ENCODE peak calls at places on chromosomes 7 and 10, in four cellular contexts. R, L, T and E are unnamed samples.

GRCh38 chr7:113392421-113392820 is 274.1 kb upstream of the SMIM30 start:
- DNase-seq in R (no peak), L (no peak), T (no peak), E (no peak)

GRCh38 chr7:32470871-32471270 is 19.3 kb downstream of the LSM5 start:
- DNase-seq in R (no peak), L (no peak), T (no peak), E (no peak)

GRCh38 chr10:35881320-35881719 is 239.2 kb upstream of the FZD8 start:
- DNase-seq in R (no peak), L (no peak), T (no peak), E (no peak)

GRCh38 chr7:20408467-20408826 is 77.7 kb downstream of the ITGB8 start:
- DNase-seq in R (peak; percentile 39), L (no peak), T (no peak), E (no peak)

GRCh38 chr7:115056019-115056418 is 134.1 kb downstream of the MDFIC start:
- DNase-seq in R (no peak), L (no peak), T (no peak), E (no peak)

GRCh38 chr7:84783161-84783803 is 403.6 kb downstream of the SEMA3D start:
- DNase-seq in R (peak; percentile 24), L (no peak), T (no peak), E (no peak)

GRCh38 chr7:84877943-84878595 is 308.8 kb downstream of the SEMA3D start:
- DNase-seq in R (no peak), L (no peak), T (no peak), E (no peak)

GRCh38 chr10:86066696-86067095 is 299.9 kb downstream of the GRID1 start:
- DNase-seq in R (no peak), L (no peak), T (no peak), E (no peak)

GRCh38 chr7:75931676-75932075 is 16.7 kb downstream of the POR start:
- DNase-seq in R (no peak), L (no peak), T (no peak), E (no peak)

GRCh38 chr10:72254891-72255568 is 18.7 kb upstream of the DDIT4 start:
- DNase-seq in R (peak; percentile 89), L (peak; percentile 93), T (peak; percentile 62), E (no peak)

GRCh38 chr10:14674376-14675050 is 100.2 kb downstream of the FAM107B start:
- DNase-seq in R (no peak), L (peak; percentile 41), T (no peak), E (no peak)

GRCh38 chr7:24703296-24703695 is 54.0 kb downstream of the GSDME start:
- DNase-seq in R (peak; percentile 69), L (no peak), T (no peak), E (no peak)

GRCh38 chr7:79529896-79530235 is 76.4 kb upstream of the MAGI2 start:
- DNase-seq in R (peak; percentile 32), L (no peak), T (no peak), E (no peak)

GRCh38 chr10:60358282-60358681 is 31.4 kb downstream of the ANK3 start:
- DNase-seq in R (no peak), L (no peak), T (no peak), E (no peak)

GRCh38 chr7:12222889-12223579 is 11.9 kb downstream of the TMEM106B start:
- DNase-seq in R (no peak), L (no peak), T (no peak), E (no peak)

GRCh38 chr10:58531084-58531695 is 18.5 kb downstream of the BICC1 start:
- DNase-seq in R (peak; percentile 90), L (peak; percentile 52), T (peak; percentile 72), E (no peak)

GRCh38 chr10:116565533-116565932 is 19.8 kb downstream of the PNLIP start:
- DNase-seq in R (no peak), L (no peak), T (no peak), E (no peak)

GRCh38 chr10:96721207-96721572 is 876 bp upstream of the PIK3AP1 start:
- DNase-seq in R (no peak), L (no peak), T (no peak), E (no peak)

GRCh38 chr7:151393031-151393977 is 16.5 kb downstream of the WDR86 start:
- DNase-seq in R (no peak), L (no peak), T (no peak), E (no peak)

GRCh38 chr7:154837622-154838021 is 165.3 kb downstream of the PAXIP1 start:
- DNase-seq in R (no peak), L (no peak), T (no peak), E (no peak)

GRCh38 chr7:66013938-66014337 is 31.9 kb upstream of the GUSB start:
- DNase-seq in R (peak; percentile 68), L (peak; percentile 62), T (no peak), E (no peak)

GRCh38 chr7:253491-254336 is 36.3 kb upstream of the FOXL3 start:
- DNase-seq in R (no peak), L (no peak), T (no peak), E (no peak)

GRCh38 chr7:41696323-41696916 is 6.5 kb downstream of the INHBA start:
- DNase-seq in R (peak; percentile 93), L (peak; percentile 66), T (peak; percentile 77), E (peak; percentile 74)

GRCh38 chr7:1663857-1664651 is 6.0 kb upstream of the ELFN1 start:
- DNase-seq in R (no peak), L (no peak), T (peak; percentile 51), E (peak; percentile 20)

GRCh38 chr10:122112021-122112616 is 123.2 kb downstream of the TACC2 start:
- DNase-seq in R (peak; percentile 60), L (no peak), T (no peak), E (no peak)

GRCh38 chr7:25628446-25628845 is 400.2 kb upstream of the NPVF start:
- DNase-seq in R (no peak), L (no peak), T (no peak), E (no peak)

GRCh38 chr7:55160539-55160938 is 141.7 kb downstream of the EGFR start:
- DNase-seq in R (peak; percentile 87), L (no peak), T (no peak), E (no peak)

GRCh38 chr10:61899045-61899444 is 2.5 kb upstream of the ARID5B start:
- DNase-seq in R (peak; percentile 75), L (no peak), T (no peak), E (no peak)

GRCh38 chr10:61896854-61897661 is 4.4 kb upstream of the ARID5B start:
- DNase-seq in R (peak; percentile 87), L (peak; percentile 49), T (peak; percentile 56), E (no peak)

GRCh38 chr10:61899663-61899996 is 1.9 kb upstream of the ARID5B start:
- DNase-seq in R (no peak), L (no peak), T (no peak), E (no peak)

GRCh38 chr10:61898435-61898778 is 3.1 kb upstream of the ARID5B start:
- DNase-seq in R (no peak), L (no peak), T (no peak), E (no peak)

DNA sequence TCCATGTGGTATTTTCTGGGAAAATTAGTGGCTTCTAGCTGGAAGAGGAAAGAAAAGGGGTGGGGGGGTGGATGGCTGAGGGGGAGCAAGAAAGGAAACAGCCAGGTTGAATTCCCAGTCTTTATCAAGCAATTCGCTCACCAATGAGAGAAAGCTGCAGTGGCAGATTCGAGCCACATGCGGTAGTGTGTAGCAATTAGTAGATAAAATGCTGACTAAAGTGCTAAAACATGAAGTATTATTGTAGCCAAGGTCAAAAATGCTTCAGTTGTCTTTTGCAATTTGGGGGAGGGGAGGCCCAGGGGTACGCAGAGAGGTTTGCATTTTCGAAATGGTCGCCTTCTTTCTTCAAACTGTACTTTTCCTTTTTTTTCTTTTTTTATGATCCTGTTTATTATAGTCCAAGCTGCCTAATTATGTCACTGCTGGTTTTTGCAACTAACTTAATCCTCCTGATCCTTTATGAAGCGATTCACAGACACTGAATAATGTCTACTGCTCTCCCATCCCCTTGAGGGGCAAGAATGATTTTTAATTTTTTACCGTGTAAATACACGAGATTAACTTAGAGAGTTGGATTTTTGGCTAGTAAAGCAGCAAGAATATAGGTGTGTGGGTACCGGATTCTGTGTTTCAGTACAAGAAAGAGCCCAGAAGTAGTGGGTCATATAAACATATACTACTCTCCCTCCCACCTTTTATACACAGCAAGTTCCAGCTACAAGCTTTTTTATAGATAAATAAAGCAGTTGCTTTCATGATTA is 3.6 kb upstream of the ARID5B start:
- DNase-seq in R (peak; percentile 54), L (peak; percentile 55), T (peak; percentile 24), E (no peak)
- TF ChIP-seq CTCF in R (peak; percentile 46), L (no peak), T (no peak), E (no peak)

GRCh38 chr7:44981035-44981706 is 2.4 kb upstream of the MYO1G start:
- DNase-seq in R (no peak), L (no peak), T (no peak), E (no peak)

GRCh38 chr7:44980393-44981034 is 1.7 kb upstream of the MYO1G start:
- DNase-seq in R (peak; percentile 44), L (no peak), T (no peak), E (no peak)

GRCh38 chr7:44977956-44978355 is 859 bp downstream of the MYO1G start:
- DNase-seq in R (no peak), L (peak; percentile 41), T (no peak), E (no peak)

GRCh38 chr7:44978511-44979366 is at the start of gene MYO1G:
- DNase-seq in R (no peak), L (peak; percentile 51), T (no peak), E (no peak)

DNA sequence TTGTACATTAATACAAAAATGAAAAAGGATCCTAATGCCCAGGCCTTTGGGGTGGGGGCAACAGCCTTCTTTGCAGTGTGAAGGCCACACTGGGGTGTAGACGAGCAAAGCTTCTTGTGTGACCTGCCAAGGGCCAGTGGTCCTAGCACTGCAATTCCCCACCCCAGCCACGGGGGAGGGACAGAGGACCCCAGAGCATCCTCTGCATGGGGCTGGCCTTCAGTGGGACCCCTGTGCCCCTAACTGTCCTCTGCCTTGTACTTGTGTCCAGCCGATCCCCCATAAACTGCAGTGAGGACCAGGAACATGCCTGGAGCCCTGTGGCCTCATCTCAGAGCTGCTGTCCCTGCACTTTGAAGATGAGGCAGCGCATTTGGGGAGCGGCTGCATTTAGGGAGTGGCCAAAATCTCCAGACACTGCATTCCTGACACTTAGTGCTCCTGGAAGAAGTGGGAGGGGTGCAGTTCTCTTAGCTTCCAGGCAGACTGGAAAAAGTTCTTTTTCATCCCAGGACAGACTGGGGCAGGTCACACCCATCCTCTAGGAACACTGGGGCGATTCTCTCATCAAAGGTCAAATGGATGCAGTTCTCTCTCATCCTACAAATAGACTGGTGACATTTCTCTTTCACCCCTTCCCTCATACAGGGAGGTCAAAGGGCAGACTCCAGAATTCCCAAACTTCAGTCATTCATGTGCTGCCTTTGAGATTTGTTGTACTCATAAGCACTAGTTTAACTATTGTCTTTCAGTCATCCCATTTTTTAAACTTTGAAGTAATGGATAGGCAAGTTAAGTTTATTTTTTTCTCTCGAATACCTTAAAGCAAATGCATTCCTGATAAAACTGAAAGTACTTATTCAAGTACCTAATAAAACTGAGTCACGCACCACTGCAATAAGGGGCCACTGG is 922 bp upstream of the MYO1G start:
- DNase-seq in R (no peak), L (no peak), T (no peak), E (no peak)
- TF ChIP-seq CTCF in R (no peak), L (no peak), T (no peak), E (no peak)

DNA sequence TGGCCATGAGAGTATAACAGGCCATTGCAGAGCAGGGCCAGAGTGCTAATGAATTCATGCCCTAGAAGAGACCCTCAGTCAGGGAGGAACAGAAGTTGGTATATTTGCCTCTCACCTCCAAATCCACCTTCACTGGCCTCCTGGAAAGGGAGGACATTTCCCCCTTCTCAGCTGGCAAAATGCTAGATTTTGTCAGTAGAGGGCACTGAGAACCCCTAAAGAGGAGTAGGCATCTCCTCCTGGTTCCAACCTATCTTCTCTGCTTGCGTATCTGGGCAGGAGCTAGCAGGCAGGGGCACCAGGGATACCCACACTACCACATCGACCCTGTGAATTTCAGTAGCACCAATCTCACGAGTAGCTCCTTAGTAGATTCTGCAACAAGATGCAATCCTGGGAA is 79.8 kb upstream of the GHITM start:
- DNase-seq in R (no peak), L (no peak), T (no peak), E (no peak)
- TF ChIP-seq CTCF in R (no peak), L (no peak), T (no peak), E (no peak)

GRCh38 chr7:158740657-158741293 is 36.2 kb upstream of the NCAPG2 start:
- DNase-seq in R (peak; percentile 97), L (no peak), T (no peak), E (no peak)
- TF ChIP-seq CTCF in R (peak; percentile 21), L (no peak), T (no peak), E (no peak)